ENCODE peak calls at places on chromosomes 7 and 10, in five cellular contexts. W is cardiac muscle cell, A is IMR-90, C is heart left ventricle, I is left ventricle myocardium inferior. B is an unnamed sample.

GRCh38 chr7:156456503-156457115 is 184.0 kb upstream of the RNF32 start:
- DNase-seq in W (no peak), A (no peak), C (no peak), I (no peak), B (no peak)

GRCh38 chr7:107398161-107398560 is 71.7 kb upstream of the GPR22 start:
- DNase-seq in W (no peak), A (no peak), C (no peak), I (no peak), B (no peak)

GRCh38 chr10:58028597-58029366 is 238.9 kb downstream of the IPMK start:
- DNase-seq in W (peak; percentile 75), A (peak; percentile 89), C (no peak), I (no peak), B (no peak)

GRCh38 chr7:66173856-66174255 is 31.3 kb upstream of the TPST1 start:
- DNase-seq in W (no peak), A (no peak), C (no peak), I (no peak), B (no peak)

GRCh38 chr7:36723951-36724664 is at the start of gene AOAH:
- DNase-seq in W (no peak), A (no peak), C (peak; percentile 80), I (peak; percentile 55), B (peak; percentile 66)

GRCh38 chr10:17067549-17068264 is 61.9 kb downstream of the CUBN start:
- DNase-seq in W (no peak), A (peak; percentile 36), C (no peak), I (no peak), B (no peak)

GRCh38 chr10:33333260-33334169 is 952 bp downstream of the NRP1 start:
- DNase-seq in W (peak; percentile 41), A (no peak), C (no peak), I (no peak), B (no peak)

GRCh38 chr7:540579-540978 is 20.9 kb upstream of the PDGFA start:
- DNase-seq in W (no peak), A (no peak), C (no peak), I (no peak), B (no peak)

GRCh38 chr7:124652237-124652636 is 113.4 kb downstream of the GPR37 start:
- DNase-seq in W (no peak), A (peak; percentile 83), C (no peak), I (no peak), B (no peak)

GRCh38 chr7:147824671-147825070 is 765.9 kb upstream of the C7orf33 start:
- DNase-seq in W (no peak), A (no peak), C (no peak), I (no peak), B (no peak)

GRCh38 chr7:156889746-156890145 is 3.2 kb downstream of the LMBR1 start:
- DNase-seq in W (no peak), A (no peak), C (no peak), I (no peak), B (no peak)

GRCh38 chr10:13734151-13734550 is 147.4 kb downstream of the PRPF18 start:
- DNase-seq in W (no peak), A (no peak), C (no peak), I (no peak), B (no peak)

GRCh38 chr7:74657692-74658170 is at the start of gene GTF2I:
- DNase-seq in W (no peak), A (no peak), C (peak; percentile 80), I (no peak), B (no peak)

GRCh38 chr10:121994429-121994881 is 5.5 kb downstream of the TACC2 start:
- DNase-seq in W (no peak), A (no peak), C (peak; percentile 67), I (peak; percentile 66), B (no peak)

GRCh38 chr7:18494821-18495408 is 634 bp upstream of the HDAC9 start:
- DNase-seq in W (peak; percentile 67), A (peak; percentile 63), C (no peak), I (no peak), B (no peak)

DNA sequence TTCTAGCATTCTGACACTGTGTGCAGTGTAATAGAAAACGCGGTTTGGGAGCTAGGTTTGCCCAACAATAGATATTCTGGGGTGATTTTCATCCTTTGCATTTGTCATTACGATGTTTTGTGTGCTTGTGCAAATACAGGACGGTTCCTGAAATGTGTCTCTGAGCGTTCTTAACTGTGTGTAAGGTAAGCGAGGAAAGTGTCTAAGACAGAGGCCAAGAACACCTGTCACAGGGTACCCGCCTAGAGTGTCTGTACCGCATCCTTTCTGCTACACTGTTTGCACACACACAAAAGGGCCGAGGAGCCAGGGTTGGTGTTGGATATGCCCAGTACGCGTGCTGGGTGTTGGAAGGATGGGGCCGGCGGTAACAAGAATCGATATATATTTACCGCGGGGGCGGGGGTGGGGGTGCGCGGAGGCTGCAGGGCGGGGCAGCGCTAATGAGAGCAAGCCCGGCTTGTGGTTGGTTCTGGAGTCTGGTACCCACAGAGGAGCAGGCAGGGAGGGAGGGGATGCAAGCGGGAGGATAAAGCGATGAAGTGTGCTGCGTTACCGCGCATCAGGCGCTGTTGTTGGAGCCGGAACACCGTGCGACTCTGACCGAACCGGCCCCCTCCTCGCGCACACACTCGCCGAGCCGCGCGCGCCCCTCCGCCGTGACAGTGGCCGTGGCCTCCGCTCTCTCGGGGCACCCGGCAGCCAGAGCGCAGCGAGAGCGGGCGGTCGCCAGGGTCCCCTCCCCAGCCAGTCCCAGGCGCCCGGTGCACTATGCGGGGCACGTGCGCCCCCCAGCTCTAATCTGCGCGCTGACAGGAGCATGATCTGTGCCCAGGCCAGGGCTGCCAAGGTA is at the start of gene HECW1:
- DNase-seq in W (no peak), A (no peak), C (no peak), I (no peak), B (no peak)
- TF ChIP-seq CTCF in W (no peak), A (no peak), C (no peak), I (no peak), B (no peak)

GRCh38 chr10:119677126-119677525 is 25.9 kb downstream of the BAG3 start:
- DNase-seq in W (no peak), A (no peak), C (no peak), I (no peak), B (no peak)

GRCh38 chr10:119680050-119680449 is 28.9 kb downstream of the BAG3 start:
- DNase-seq in W (peak; percentile 82), A (peak; percentile 82), C (no peak), I (no peak), B (no peak)

GRCh38 chr10:119680668-119681070 is 29.5 kb downstream of the BAG3 start:
- DNase-seq in W (no peak), A (peak; percentile 30), C (no peak), I (no peak), B (no peak)

GRCh38 chr10:119677904-119678755 is 26.9 kb downstream of the BAG3 start:
- DNase-seq in W (no peak), A (no peak), C (no peak), I (no peak), B (no peak)

DNA sequence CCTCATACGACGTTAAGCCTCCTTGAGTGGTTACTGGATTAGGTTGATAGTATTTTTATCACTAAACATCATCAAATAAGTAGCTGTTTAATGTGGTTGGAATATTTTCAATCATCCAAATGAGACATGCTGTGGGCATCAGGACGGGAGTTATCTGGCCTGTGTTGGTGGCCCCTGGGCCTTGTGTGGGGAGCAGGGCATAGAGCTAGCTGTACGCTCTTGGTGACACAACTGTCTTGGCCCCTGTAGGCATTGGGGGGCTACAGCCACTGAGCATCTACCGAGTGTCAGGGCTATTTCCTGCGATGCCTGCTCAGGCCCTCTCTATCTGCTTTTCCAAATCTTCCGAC is 28.3 kb downstream of the BAG3 start:
- DNase-seq in W (no peak), A (no peak), C (no peak), I (no peak), B (no peak)
- H3K27ac ChIP-seq in W (no peak overlapping the region), A (no peak overlapping the region), C (peak overlapping the region; percentile 67), I (peak overlapping the region; percentile 77), B (no peak overlapping the region)

DNA sequence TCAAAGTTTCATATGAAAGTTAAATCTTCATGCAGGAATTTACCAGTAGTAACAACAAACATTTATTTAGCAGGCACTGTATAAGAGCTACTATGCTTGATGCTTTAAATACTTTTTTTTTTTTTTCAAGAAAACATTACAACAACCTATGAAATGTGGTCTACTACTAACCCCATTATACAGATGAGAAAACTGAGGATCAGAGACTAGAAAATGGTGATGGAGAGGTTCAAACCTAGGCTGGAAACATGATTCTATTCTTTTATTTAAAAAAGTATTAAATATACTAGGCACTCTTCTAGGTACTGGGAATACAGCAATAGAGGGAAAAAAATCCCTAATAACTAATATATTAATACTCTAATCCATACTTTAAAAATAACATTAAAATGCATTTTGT is 40.6 kb upstream of the TMEM168 start:
- DNase-seq in W (no peak), A (no peak), C (no peak), I (no peak), B (no peak)
- H3K4me3 ChIP-seq in W (no peak overlapping the region), A (no peak overlapping the region), C (no peak overlapping the region), I (no peak overlapping the region), B (no peak overlapping the region)

GRCh38 chr10:109427421-109427820 is 495.9 kb downstream of the XPNPEP1 start:
- DNase-seq in W (no peak), A (peak; percentile 51), C (no peak), I (no peak), B (no peak)
- TF ChIP-seq CTCF in W (no peak), A (peak; percentile 64), C (no peak), I (no peak), B (no peak)

GRCh38 chr7:99128076-99128950 is 15.6 kb downstream of the SMURF1 start:
- DNase-seq in W (no peak), A (no peak), C (no peak), I (no peak), B (no peak)
- H3K27ac ChIP-seq in W (peak overlapping the region; percentile 4), A (no peak overlapping the region), C (peak overlapping the region; percentile 40), I (peak overlapping the region; percentile 53), B (peak overlapping the region; percentile 54)

B was measured in right lobe of liver.